ENCODE peak calls at places on chromosomes 7 and 10, in four cellular contexts. G is fibroblast of mammary gland, S is colonic mucosa, B is non-pigmented ciliary epithelial cell. Q is an unnamed sample.
A peak's percentile ranks its signal among the peaks of the same experiment; 100 is the strongest.

GRCh38 chr10:9228770-9229169 is 1174.3 kb downstream of the GATA3 start:
- DNase-seq in G (peak; percentile 67), B (no peak), S (no peak), Q (no peak)

GRCh38 chr7:79828866-79829265 is 305.8 kb upstream of the GNAI1 start:
- DNase-seq in S (no peak), B (no peak), G (no peak), Q (no peak)

GRCh38 chr7:5388905-5389433 is 34.7 kb downstream of the TNRC18 start:
- DNase-seq in B (no peak), G (no peak), S (no peak), Q (no peak)

GRCh38 chr7:27774717-27775328 is 34.9 kb downstream of the TAX1BP1 start:
- DNase-seq in B (no peak), S (no peak), G (peak; percentile 64), Q (peak; percentile 65)

GRCh38 chr10:98260350-98260749 is 7.6 kb downstream of the LOXL4 start:
- DNase-seq in G (no peak), S (no peak), B (no peak), Q (no peak)

GRCh38 chr10:30422981-30423654 is 10.9 kb upstream of the MAP3K8 start:
- DNase-seq in B (no peak), S (peak; percentile 60), G (peak; percentile 31), Q (peak; percentile 56)

GRCh38 chr7:112699725-112700513 is 90.3 kb downstream of the TMEM168 start:
- DNase-seq in B (no peak), G (no peak), S (no peak), Q (no peak)

GRCh38 chr10:84230359-84230758 is 5.0 kb upstream of the LRIT2 start:
- DNase-seq in G (peak; percentile 1), B (no peak), S (no peak), Q (no peak)

GRCh38 chr7:103918928-103919868 is 70.3 kb downstream of the RELN start:
- DNase-seq in G (no peak), B (no peak), S (no peak), Q (no peak)

GRCh38 chr7:36303202-36304098 is 86.2 kb upstream of the ANLN start:
- DNase-seq in G (peak; percentile 97), B (peak; percentile 42), S (peak; percentile 52), Q (peak; percentile 76)

GRCh38 chr7:123715198-123715597 is 33.6 kb downstream of the WASL start:
- DNase-seq in S (no peak), B (no peak), G (no peak), Q (peak; percentile 19)

GRCh38 chr10:13351340-13351915 is 3.3 kb upstream of the SEPHS1 start:
- DNase-seq in B (no peak), S (no peak), G (no peak), Q (no peak)

GRCh38 chr10:6211341-6212265 is 8.9 kb downstream of the PFKFB3 start:
- DNase-seq in S (no peak), B (no peak), G (peak; percentile 53), Q (no peak)

GRCh38 chr10:3324572-3324971 is 152.0 kb upstream of the PITRM1 start:
- DNase-seq in G (no peak), S (no peak), B (no peak), Q (no peak)

GRCh38 chr7:11830582-11831382 is 1.2 kb downstream of the THSD7A start:
- DNase-seq in B (no peak), S (no peak), G (peak; percentile 13), Q (peak; percentile 63)

GRCh38 chr7:5690931-5691461 is 90.5 kb downstream of the RNF216 start:
- DNase-seq in S (no peak), B (no peak), G (peak; percentile 66), Q (no peak)

GRCh38 chr10:71878327-71879034 is 27.4 kb upstream of the PSAP start:
- DNase-seq in S (no peak), G (no peak), B (no peak), Q (no peak)

GRCh38 chr7:16528520-16528919 is 1.9 kb downstream of the LRRC72 start:
- DNase-seq in B (peak; percentile 0), S (no peak), G (peak; percentile 10), Q (peak; percentile 55)

GRCh38 chr10:251982-252582 is 116.8 kb downstream of the ZMYND11 start:
- DNase-seq in B (no peak), G (no peak), S (no peak), Q (no peak)

GRCh38 chr7:135320277-135320676 is 86.6 kb downstream of the STRA8 start:
- DNase-seq in G (peak; percentile 82), S (peak; percentile 54), B (peak; percentile 47), Q (peak; percentile 97)